ENCODE peak calls at places on chromosomes 16 and 17, in four cellular contexts. Z is nephron progenitor cell, N is PC-9, A is adrenal gland. S is an unnamed sample.
A peak's percentile ranks its signal among the peaks of the same experiment; 100 is the strongest.

GRCh38 chr16:26598989-26599785 is 467.5 kb upstream of the C16orf82 start:
- DNase-seq in Z (no peak), N (no peak), A (no peak), S (no peak)

GRCh38 chr17:42027961-42028790 is 8.3 kb downstream of the NKIRAS2 start:
- DNase-seq in Z (peak; percentile 26), N (no peak), A (no peak), S (no peak)

GRCh38 chr17:49365667-49366066 is 3.6 kb upstream of the ZNF652 start:
- DNase-seq in Z (no peak), N (no peak), A (peak; percentile 53), S (no peak)

GRCh38 chr17:21373696-21374454 is 2.3 kb upstream of the KCNJ12 start:
- DNase-seq in Z (no peak), N (no peak), A (no peak), S (no peak)

GRCh38 chr17:633133-633532 is 81.5 kb downstream of the VPS53 start:
- DNase-seq in Z (no peak), N (no peak), A (no peak), S (no peak)

GRCh38 chr16:89304941-89305705 is 87.6 kb downstream of the ZNF778 start:
- DNase-seq in Z (no peak), N (no peak), A (no peak), S (no peak)

GRCh38 chr16:85004587-85005205 is 6.6 kb downstream of the ZDHHC7 start:
- DNase-seq in Z (no peak), N (peak; percentile 69), A (no peak), S (no peak)

GRCh38 chr17:21001813-21002221 is 41.0 kb downstream of the USP22 start:
- DNase-seq in Z (no peak), N (no peak), A (no peak), S (no peak)

GRCh38 chr16:78220571-78220970 is 121.1 kb downstream of the WWOX start:
- DNase-seq in Z (no peak), N (no peak), A (no peak), S (no peak)

GRCh38 chr16:82111944-82112343 is 58.1 kb downstream of the MPHOSPH6 start:
- DNase-seq in Z (no peak), N (peak; percentile 65), A (no peak), S (no peak)

GRCh38 chr17:73232587-73233373 is 28.9 kb downstream of the CPSF4L start:
- DNase-seq in Z (peak; percentile 68), N (no peak), A (peak; percentile 33), S (no peak)

GRCh38 chr17:11404877-11405276 is 163.9 kb downstream of the SHISA6 start:
- DNase-seq in Z (no peak), N (no peak), A (no peak), S (no peak)

GRCh38 chr17:37392024-37392590 is 14.5 kb downstream of the ACACA start:
- DNase-seq in Z (no peak), N (peak; percentile 92), A (no peak), S (no peak)

GRCh38 chr17:574061-574460 is 140.6 kb downstream of the VPS53 start:
- DNase-seq in Z (no peak), N (no peak), A (peak; percentile 46), S (no peak)

GRCh38 chr16:58458634-58459343 is 41.2 kb upstream of the NDRG4 start:
- DNase-seq in Z (no peak), N (no peak), A (no peak), S (no peak)

DNA sequence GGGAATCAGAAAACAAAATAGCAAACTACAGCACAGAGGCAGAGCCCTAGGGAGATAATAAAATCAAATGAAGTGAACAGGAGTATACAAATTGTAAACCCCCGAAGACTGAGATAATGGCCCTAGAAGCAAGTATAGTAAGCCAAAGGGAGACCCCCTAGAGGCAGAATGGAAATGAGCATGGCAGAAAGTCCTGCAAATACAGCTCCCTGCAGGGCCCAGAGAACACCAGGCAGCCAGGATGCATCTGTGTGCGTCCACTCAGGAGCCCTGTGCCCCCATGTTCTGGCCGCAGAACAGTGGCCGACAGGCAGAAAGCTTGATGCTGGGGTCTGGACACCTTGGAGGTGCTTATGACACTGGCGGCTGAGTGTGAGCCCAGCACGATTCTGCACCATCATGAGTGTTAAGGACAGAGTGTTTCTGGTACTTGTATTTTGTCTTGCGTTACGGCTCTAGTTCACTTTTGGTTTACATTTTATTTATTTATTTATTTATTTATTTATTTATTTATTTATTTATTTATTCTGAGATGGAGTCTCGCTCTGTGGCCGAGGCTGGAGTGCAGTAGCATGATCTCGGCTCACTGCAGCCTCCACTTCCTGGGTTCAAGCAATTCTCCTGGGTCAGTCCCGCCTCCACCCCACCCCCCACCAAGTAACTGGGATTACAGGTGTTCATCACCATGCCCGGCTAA is 48.7 kb downstream of the RGS9 start:
- DNase-seq in Z (no peak), N (no peak), A (no peak), S (no peak)
- TF ChIP-seq CTCF in Z (no peak), N (no peak), A (no peak), S (no peak)

DNA sequence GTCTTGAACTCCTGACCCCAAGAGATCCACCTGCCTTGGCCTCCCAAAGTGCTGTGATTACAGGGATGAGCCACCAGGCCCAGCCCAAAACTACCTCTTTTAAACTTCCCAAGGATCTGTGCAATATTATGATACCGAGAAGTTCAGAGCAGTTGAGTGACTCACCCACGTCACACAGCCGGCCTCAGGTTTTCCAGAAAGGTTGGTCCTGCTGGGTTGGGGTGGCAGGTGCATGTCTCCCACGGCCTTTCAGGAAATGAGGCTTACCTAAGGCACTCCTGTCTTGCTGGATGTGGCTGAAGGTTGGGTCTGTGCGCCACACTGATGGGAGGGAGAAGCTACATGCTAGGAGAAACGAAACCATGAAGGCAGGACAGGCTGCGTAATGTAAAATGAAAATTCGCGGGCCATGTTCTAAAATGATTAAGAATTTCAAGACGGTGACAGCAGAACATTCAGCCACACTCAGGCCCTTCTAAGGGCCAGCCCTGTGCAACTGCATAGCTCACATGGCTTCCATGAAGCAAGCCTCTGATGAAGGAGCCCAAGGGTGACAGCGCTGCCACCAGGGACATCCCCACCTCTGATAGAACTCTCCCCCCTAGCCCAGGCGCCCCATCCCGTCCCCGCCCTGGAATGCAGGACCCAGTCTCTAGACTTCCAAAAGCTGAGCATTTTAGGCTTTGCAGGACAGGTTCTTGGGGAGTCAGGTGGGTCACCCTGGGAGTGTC is 6.6 kb upstream of the GLIS2 start:
- DNase-seq in Z (no peak), N (no peak), A (no peak), S (no peak)
- TF ChIP-seq CTCF in Z (no peak), N (no peak), A (no peak), S (no peak)

GRCh38 chr17:8154608-8155152 is 2.5 kb upstream of the PER1 start:
- DNase-seq in Z (no peak), N (no peak), A (no peak), S (no peak)

GRCh38 chr17:8153957-8154607 is 1.9 kb upstream of the PER1 start:
- DNase-seq in Z (peak; percentile 98), N (peak; percentile 77), A (peak; percentile 99), S (peak; percentile 94)

GRCh38 chr17:8155341-8156173 is 3.4 kb upstream of the PER1 start:
- DNase-seq in Z (peak; percentile 49), N (no peak), A (no peak), S (no peak)

GRCh38 chr17:8158267-8159031 is 4.3 kb downstream of the VAMP2 start:
- DNase-seq in Z (peak; percentile 95), N (peak; percentile 63), A (peak; percentile 94), S (peak; percentile 97)

GRCh38 chr17:8156174-8156992 is 4.2 kb upstream of the PER1 start:
- DNase-seq in Z (peak; percentile 99), N (peak; percentile 99), A (peak; percentile 100), S (peak; percentile 98)
- TF ChIP-seq CTCF in Z (no peak), N (no peak), A (no peak), S (no peak)

DNA sequence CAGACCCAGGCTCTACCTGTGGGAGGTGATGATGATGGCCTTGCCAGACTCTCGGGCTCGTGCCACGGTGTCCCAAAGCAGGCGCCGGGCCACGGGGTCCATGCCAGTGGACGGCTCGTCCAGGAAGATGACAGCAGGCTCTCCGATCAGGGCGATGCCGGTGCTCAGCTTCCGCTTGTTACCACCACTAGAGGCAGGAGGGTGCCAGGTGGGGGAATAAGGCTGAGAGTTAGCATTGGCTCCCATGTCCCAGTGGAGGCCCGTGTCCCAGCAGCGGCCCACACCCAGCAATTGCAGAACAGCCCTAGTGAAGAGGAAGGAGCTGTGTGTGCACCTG is 10.3 kb upstream of the RNPS1 start:
- DNase-seq in Z (no peak), N (no peak), A (no peak), S (no peak)
- TF ChIP-seq CTCF in Z (no peak), N (no peak), A (no peak), S (no peak)

GRCh38 chr16:29310852-29311314 is 95.6 kb downstream of the NPIPB11 start:
- DNase-seq in Z (no peak), N (no peak), A (no peak), S (no peak)
- TF ChIP-seq CTCF in Z (no peak), N (no peak), A (no peak), S (no peak)

DNA sequence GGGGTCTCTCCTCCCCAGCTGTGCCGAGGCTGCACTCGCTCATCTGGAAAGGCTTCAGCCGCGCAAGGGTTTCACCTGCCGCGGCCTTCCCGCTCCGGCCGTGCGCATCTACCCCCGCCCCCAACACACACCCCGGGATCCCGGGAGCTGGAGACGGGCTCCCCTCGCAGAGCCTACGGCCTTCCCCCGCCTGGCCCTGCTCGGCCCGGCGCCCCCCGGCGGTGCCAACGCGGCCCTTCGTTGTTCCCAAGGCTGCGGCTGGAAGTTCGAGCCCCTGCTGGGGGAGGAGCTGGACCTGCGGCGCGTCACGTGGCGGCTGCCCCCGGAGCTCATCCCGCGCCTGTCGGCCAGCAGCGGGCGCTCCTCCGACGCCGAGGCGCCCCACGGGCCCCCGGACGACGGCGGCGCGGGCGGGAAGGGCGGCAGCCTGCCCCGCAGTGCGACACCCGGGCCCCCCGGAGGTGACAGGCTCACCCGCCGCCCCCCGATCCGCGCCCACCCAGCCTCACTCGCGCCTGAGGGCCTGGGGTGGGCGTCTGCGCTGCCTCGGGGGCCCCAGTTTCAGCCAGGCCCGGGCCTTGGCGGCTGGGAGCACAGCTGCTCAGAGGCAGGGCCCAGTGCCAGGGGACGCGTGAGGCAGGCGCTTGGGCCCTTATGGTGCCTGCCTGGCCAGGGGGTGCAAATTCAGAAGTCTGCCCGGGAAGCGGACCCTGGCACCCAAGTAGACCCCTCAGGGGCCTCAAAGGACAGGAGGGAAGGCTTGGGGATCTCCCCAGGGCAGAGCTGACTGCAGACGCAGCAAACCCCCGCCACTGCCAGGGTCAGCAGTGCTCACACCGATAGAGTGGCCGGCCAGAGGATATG is 11.2 kb downstream of the GALK1 start:
- DNase-seq in Z (peak; percentile 83), N (no peak), A (no peak), S (peak; percentile 62)
- TF ChIP-seq CTCF in Z (peak; percentile 40), N (no peak), A (no peak), S (peak; percentile 65)

GRCh38 chr17:67377727-67378443 is 804 bp downstream of the PITPNC1 start:
- DNase-seq in Z (peak; percentile 62), N (no peak), A (peak; percentile 43), S (peak; percentile 47)
- TF ChIP-seq CTCF in Z (no peak), N (no peak), A (no peak), S (peak; percentile 36)

GRCh38 chr17:2837147-2837561 is 40.9 kb downstream of the RAP1GAP2 start:
- DNase-seq in Z (no peak), N (no peak), A (no peak), S (no peak)
- TF ChIP-seq CTCF in Z (no peak), N (no peak), A (no peak), S (no peak)